ENCODE peak calls at places on chromosomes 13 and 19, in six cellular contexts. S, X, Y, I, T and A are unnamed samples.

GRCh38 chr19:5133986-5134595 is 165.2 kb downstream of the KDM4B start:
- DNase-seq in S (no peak), X (no peak), Y (no peak), I (no peak), T (no peak), A (no peak)

GRCh38 chr13:95115525-95115924 is 185.7 kb downstream of the ABCC4 start:
- DNase-seq in S (no peak), X (no peak), Y (peak), I (no peak), T (no peak), A (no peak)

GRCh38 chr19:10517760-10518443 is 655 bp upstream of the S1PR5 start:
- DNase-seq in S (peak), X (peak), Y (no peak), I (peak), T (no peak), A (no peak)

GRCh38 chr19:14472202-14472961 is 2.8 kb downstream of the PTGER1 start:
- DNase-seq in S (peak), X (no peak), Y (no peak), I (peak), T (peak), A (peak)

GRCh38 chr13:67238277-67238859 is 8.2 kb upstream of the PCDH9 start:
- DNase-seq in S (no peak), X (peak), Y (peak), I (peak), T (no peak), A (no peak)

GRCh38 chr19:51688665-51689571 is 4.2 kb upstream of the SPACA6 start:
- DNase-seq in S (peak), X (peak), Y (peak), I (no peak), T (peak), A (peak)

GRCh38 chr19:46081928-46082727 is 41.3 kb upstream of the IGFL4 start:
- DNase-seq in S (no peak), X (peak), Y (peak), I (peak), T (no peak), A (no peak)

GRCh38 chr13:109344552-109345157 is 441.7 kb downstream of the IRS2 start:
- DNase-seq in S (no peak), X (peak), Y (peak), I (no peak), T (no peak), A (no peak)

GRCh38 chr19:18868380-18869230 is 27.4 kb downstream of the CERS1 start:
- DNase-seq in S (no peak), X (no peak), Y (no peak), I (no peak), T (no peak), A (no peak)

GRCh38 chr13:98541211-98541610 is 35.7 kb downstream of the STK24 start:
- DNase-seq in S (no peak), X (no peak), Y (no peak), I (no peak), T (no peak), A (no peak)

GRCh38 chr13:30204564-30204963 is 102.8 kb downstream of the KATNAL1 start:
- DNase-seq in S (no peak), X (no peak), Y (no peak), I (no peak), T (no peak), A (no peak)

GRCh38 chr13:101202590-101202989 is 213.7 kb downstream of the NALCN start:
- DNase-seq in S (no peak), X (no peak), Y (no peak), I (no peak), T (no peak), A (no peak)

GRCh38 chr19:51808333-51808986 is 13.5 kb downstream of the FPR3 start:
- DNase-seq in S (no peak), X (peak), Y (no peak), I (no peak), T (no peak), A (no peak)

GRCh38 chr13:113742000-113742441 is 17.0 kb upstream of the TMEM255B start:
- DNase-seq in S (no peak), X (no peak), Y (peak), I (no peak), T (no peak), A (no peak)

GRCh38 chr19:50266896-50267295 is 62.3 kb downstream of the KCNC3 start:
- DNase-seq in S (no peak), X (no peak), Y (no peak), I (no peak), T (no peak), A (no peak)